ENCODE peak calls at places on chromosomes 11 and 22, in nine cellular contexts. W, F, U, X, C, S, K, Z and T are unnamed samples.

GRCh38 chr11:6705905-6706535 is 22.9 kb upstream of the MRPL17 start:
- DNase-seq in S (no peak), U (no peak), X (peak), C (peak), W (peak), Z (no peak), F (peak), K (no peak), T (peak)

GRCh38 chr11:31987118-31988005 is 103.5 kb upstream of the RCN1 start:
- DNase-seq in S (no peak), X (no peak), Z (no peak), U (no peak), C (no peak), K (no peak), W (peak), F (no peak), T (no peak)

GRCh38 chr11:15826826-15827225 is 529.5 kb downstream of the SOX6 start:
- DNase-seq in Z (peak), U (no peak), X (peak), W (peak), S (no peak), F (no peak), C (no peak), K (no peak), T (peak)

GRCh38 chr11:115817844-115818565 is 313.8 kb upstream of the CADM1 start:
- DNase-seq in K (no peak), Z (no peak), F (no peak), X (no peak), S (no peak), W (no peak), C (no peak), U (no peak), T (no peak)

GRCh38 chr11:10076458-10077141 is 217.4 kb downstream of the SBF2 start:
- DNase-seq in F (no peak), Z (peak), W (peak), X (peak), C (peak), S (peak), U (peak), K (no peak), T (peak)

GRCh38 chr11:119483881-119484371 is 61.0 kb upstream of the THY1 start:
- DNase-seq in C (no peak), Z (no peak), W (no peak), U (peak), S (no peak), F (no peak), K (no peak), X (no peak), T (no peak)

GRCh38 chr11:116053538-116053919 is 549.3 kb upstream of the CADM1 start:
- DNase-seq in Z (no peak), S (no peak), U (no peak), X (no peak), W (no peak), C (no peak), K (no peak), F (peak), T (no peak)

GRCh38 chr11:115379528-115379927 is 124.7 kb downstream of the CADM1 start:
- DNase-seq in Z (no peak), W (no peak), X (no peak), S (no peak), F (no peak), C (no peak), K (no peak), U (no peak), T (no peak)

GRCh38 chr11:130042093-130042591 is 27.6 kb upstream of the APLP2 start:
- DNase-seq in X (peak), F (peak), W (no peak), U (no peak), S (peak), C (no peak), K (no peak), Z (no peak), T (peak)

GRCh38 chr11:129703846-129704245 is 111.8 kb upstream of the TMEM45B start:
- DNase-seq in U (no peak), C (no peak), F (no peak), X (no peak), S (no peak), W (no peak), K (no peak), Z (no peak), T (peak)

GRCh38 chr22:45844009-45844408 is 133.0 kb downstream of the WNT7B start:
- DNase-seq in F (no peak), C (no peak), K (no peak), Z (no peak), W (no peak), S (no peak), U (no peak), X (no peak), T (no peak)

GRCh38 chr11:38169286-38169685 is 1571.2 kb upstream of the RAG2 start:
- DNase-seq in Z (no peak), S (no peak), C (no peak), X (peak), F (no peak), K (no peak), U (no peak), W (no peak), T (peak)

GRCh38 chr11:96168623-96169022 is 174.4 kb downstream of the MAML2 start:
- DNase-seq in K (no peak), Z (no peak), U (no peak), W (no peak), F (no peak), X (no peak), C (no peak), S (no peak), T (peak)

GRCh38 chr22:44691796-44692661 is 10.0 kb upstream of the PRR5 start:
- DNase-seq in W (no peak), S (no peak), F (peak), U (no peak), Z (no peak), K (no peak), C (no peak), X (no peak), T (no peak)

GRCh38 chr11:95698939-95699562 is 90.5 kb downstream of the FAM76B start:
- DNase-seq in K (no peak), X (no peak), Z (no peak), S (no peak), U (no peak), W (no peak), C (no peak), F (no peak), T (no peak)

GRCh38 chr11:1306186-1307162 is 3.0 kb downstream of the TOLLIP start:
- DNase-seq in F (no peak), U (peak), X (no peak), W (no peak), S (no peak), K (no peak), C (no peak), Z (no peak), T (no peak)

GRCh38 chr11:76793391-76793811 is 10.2 kb downstream of the TSKU start:
- DNase-seq in X (no peak), Z (no peak), U (peak), F (no peak), S (no peak), K (no peak), W (no peak), C (no peak), T (no peak)